ENCODE peak calls at places on chromosomes 6 and 20, in four cellular contexts. J is GM04504; I is NCI-H774; Z is activated CD4-positive, alpha-beta memory T cell treated with anti-CD3 and anti-CD28 coated beads, Interleukin-2, amount 10 ng/mL, durations not matched to agents 7 days and 5 days. W is an unnamed sample.

GRCh38 chr20:21607971-21608735 is 94.3 kb upstream of the NKX2-2 start:
- DNase-seq in I (peak), J (no peak), Z (no peak), W (no peak)

GRCh38 chr6:46882622-46883021 is 39.1 kb downstream of the ADGRF5 start:
- DNase-seq in I (peak), Z (no peak), J (no peak), W (no peak)

GRCh38 chr6:159075506-159076100 is 30.8 kb upstream of the TAGAP start:
- DNase-seq in Z (no peak), I (no peak), J (no peak), W (peak)

GRCh38 chr20:50014570-50015562 is 32.1 kb downstream of the SNAI1 start:
- DNase-seq in I (no peak), J (no peak), Z (no peak), W (no peak)

GRCh38 chr6:30720738-30721197 is 616 bp downstream of the TUBB start:
- DNase-seq in J (no peak), Z (peak), I (peak), W (peak)

GRCh38 chr6:118522422-118522821 is 25.7 kb upstream of the PLN start:
- DNase-seq in Z (no peak), I (no peak), J (no peak), W (no peak)

GRCh38 chr6:110409794-110410193 is 5.6 kb downstream of the DDO start:
- DNase-seq in I (no peak), Z (no peak), J (no peak), W (no peak)

GRCh38 chr6:163926642-163927041 is 512.1 kb downstream of the QKI start:
- DNase-seq in I (no peak), J (peak), Z (no peak), W (no peak)

GRCh38 chr6:73180076-73180717 is 45.1 kb downstream of the KHDC1L start:
- DNase-seq in I (no peak), Z (no peak), J (no peak), W (no peak)

GRCh38 chr20:59829415-59830106 is 103.9 kb downstream of the SYCP2 start:
- DNase-seq in Z (peak), I (no peak), J (no peak), W (no peak)

GRCh38 chr20:46108435-46108841 is 9.7 kb upstream of the CD40 start:
- DNase-seq in J (no peak), Z (no peak), I (no peak), W (no peak)

GRCh38 chr6:14621518-14621917 is 503.9 kb downstream of the CD83 start:
- DNase-seq in Z (no peak), J (no peak), I (no peak), W (no peak)

GRCh38 chr6:90790696-90791095 is 203.8 kb upstream of the MAP3K7 start:
- DNase-seq in J (peak), Z (no peak), I (no peak), W (no peak)

GRCh38 chr6:125718109-125718508 is 31.3 kb upstream of the HEY2 start:
- DNase-seq in Z (no peak), I (peak), J (no peak), W (no peak)

GRCh38 chr6:165985281-165985925 is 182.2 kb downstream of the TBXT start:
- DNase-seq in I (no peak), J (no peak), Z (no peak), W (no peak)

GRCh38 chr6:37396571-37397185 is 36.3 kb upstream of the CMTR1 start:
- DNase-seq in J (peak), I (no peak), Z (no peak), W (no peak)

GRCh38 chr6:127120109-127120786 is 1.8 kb downstream of the RSPO3 start:
- DNase-seq in J (no peak), I (no peak), Z (no peak), W (no peak)

GRCh38 chr6:117167520-117168271 is 97.7 kb upstream of the VGLL2 start:
- DNase-seq in Z (no peak), J (no peak), I (no peak), W (no peak)

GRCh38 chr6:38188677-38189335 is 369.3 kb downstream of the ZFAND3 start:
- DNase-seq in J (no peak), I (no peak), Z (no peak), W (no peak)

GRCh38 chr20:59421089-59421488 is 120.7 kb downstream of the EDN3 start:
- DNase-seq in J (no peak), Z (no peak), I (no peak), W (no peak)

GRCh38 chr20:10673176-10673830 is 496 bp downstream of the JAG1 start:
- DNase-seq in I (no peak), J (no peak), Z (peak), W (peak)

W was measured in activated CD8-positive, alpha-beta T cell treated with anti-CD3 and anti-CD28 coated beads, Interleukin-2, amount 10 ng/mL, durations not matched to agents 7 days and 5 days.